ENCODE peak calls at places on chromosomes 11 and 22, in nine cellular contexts. S, D, V, O, Z, J, K, A and N are unnamed samples.
A peak's percentile ranks its signal among the peaks of the same experiment; 100 is the strongest.

GRCh38 chr11:117828641-117829368 is 4.3 kb upstream of the FXYD2 start:
- DNase-seq in K (peak; percentile 76), Z (peak; percentile 50), J (peak; percentile 65), S (peak; percentile 64), V (peak; percentile 76), O (no peak), D (peak; percentile 73), A (no peak), N (no peak)

GRCh38 chr22:22682807-22683667 is 38.6 kb downstream of the GGTLC2 start:
- DNase-seq in Z (no peak), A (no peak), D (no peak), K (no peak), O (no peak), S (no peak), J (no peak), V (no peak), N (no peak)

GRCh38 chr11:199004-199581 is 6.2 kb downstream of the SCGB1C1 start:
- DNase-seq in O (no peak), J (no peak), D (peak; percentile 59), K (no peak), A (no peak), Z (peak; percentile 6), S (no peak), V (no peak), N (no peak)

GRCh38 chr11:10293423-10294288 is at the start of gene SBF2:
- DNase-seq in A (peak; percentile 86), D (peak; percentile 94), S (peak; percentile 84), Z (peak; percentile 86), J (peak; percentile 81), V (peak; percentile 93), O (peak; percentile 81), K (peak; percentile 86), N (peak; percentile 95)

GRCh38 chr11:75577198-75577597 is 15.1 kb downstream of the SERPINH1 start:
- DNase-seq in D (no peak), J (peak; percentile 42), S (no peak), V (peak; percentile 74), K (peak; percentile 42), O (peak; percentile 56), Z (peak; percentile 64), A (no peak), N (peak; percentile 69)

GRCh38 chr11:6735306-6735705 is 36.5 kb downstream of the OR2AG2 start:
- DNase-seq in J (no peak), D (no peak), K (no peak), S (no peak), O (peak; percentile 96), Z (no peak), V (no peak), A (no peak), N (peak; percentile 37)

GRCh38 chr11:6737872-6738466 is 33.8 kb downstream of the OR2AG2 start:
- DNase-seq in K (peak; percentile 58), D (no peak), J (peak; percentile 47), V (no peak), S (peak; percentile 3), Z (peak; percentile 40), A (peak; percentile 31), O (peak; percentile 54), N (peak; percentile 46)

GRCh38 chr11:86719781-86720463 is 47.5 kb upstream of the ME3 start:
- DNase-seq in K (no peak), V (no peak), A (no peak), S (no peak), O (peak; percentile 81), Z (no peak), J (no peak), D (no peak), N (no peak)

GRCh38 chr22:23072035-23072910 is 2.0 kb downstream of the GNAZ start:
- DNase-seq in J (no peak), O (no peak), Z (no peak), S (no peak), V (peak; percentile 19), K (no peak), A (no peak), D (no peak), N (no peak)

GRCh38 chr11:88555018-88555828 is 217.7 kb upstream of the CTSC start:
- DNase-seq in A (no peak), K (no peak), D (no peak), V (no peak), J (no peak), O (peak; percentile 59), Z (no peak), S (no peak), N (peak; percentile 65)

GRCh38 chr11:82864268-82864667 is 36.0 kb downstream of the PRCP start:
- DNase-seq in D (peak; percentile 74), Z (peak; percentile 44), A (peak; percentile 87), S (peak; percentile 34), K (peak; percentile 28), J (no peak), V (peak; percentile 78), O (peak; percentile 84), N (peak; percentile 75)

GRCh38 chr22:36963302-36963701 is 49.9 kb downstream of the CSF2RB start:
- DNase-seq in K (no peak), S (no peak), J (no peak), O (no peak), Z (no peak), D (no peak), A (no peak), V (no peak), N (no peak)

GRCh38 chr11:116835042-116835772 is 2.2 kb downstream of the APOA1 start:
- DNase-seq in S (no peak), A (no peak), V (peak; percentile 37), Z (no peak), K (peak; percentile 45), O (no peak), D (no peak), J (no peak), N (no peak)

GRCh38 chr22:37162221-37163095 is 12.7 kb upstream of the IL2RB start:
- DNase-seq in K (peak; percentile 88), A (no peak), J (peak; percentile 49), Z (peak; percentile 49), D (no peak), V (peak; percentile 34), S (no peak), O (no peak), N (no peak)

GRCh38 chr11:102495161-102496042 is 35.1 kb downstream of the MMP7 start:
- DNase-seq in A (peak; percentile 93), D (no peak), Z (peak; percentile 28), O (peak; percentile 58), K (peak; percentile 58), S (peak; percentile 76), V (no peak), J (peak; percentile 19), N (peak; percentile 89)

GRCh38 chr11:26765323-26765722 is 43.5 kb upstream of the SLC5A12 start:
- DNase-seq in A (no peak), K (no peak), J (no peak), O (no peak), D (no peak), Z (no peak), S (no peak), V (no peak), N (no peak)

GRCh38 chr11:61037694-61038093 is 64.6 kb upstream of the CD5 start:
- DNase-seq in J (no peak), K (no peak), Z (no peak), S (no peak), D (no peak), O (peak; percentile 10), A (no peak), V (no peak), N (no peak)

GRCh38 chr11:2690261-2690575 is 9.6 kb downstream of the KCNQ1OT1 start:
- DNase-seq in A (no peak), Z (no peak), J (no peak), S (no peak), K (no peak), O (no peak), V (peak; percentile 13), D (no peak), N (no peak)

GRCh38 chr11:17687946-17688670 is 31.3 kb upstream of the MYOD1 start:
- DNase-seq in O (no peak), K (no peak), S (no peak), Z (no peak), V (peak; percentile 93), D (no peak), A (no peak), J (no peak), N (peak; percentile 53)

GRCh38 chr22:42283288-42284229 is 13.1 kb upstream of the TCF20 start:
- DNase-seq in D (no peak), Z (no peak), V (peak; percentile 55), A (peak; percentile 47), O (no peak), K (no peak), S (no peak), J (peak; percentile 27), N (peak; percentile 94)

GRCh38 chr22:20205964-20206708 is 55.3 kb upstream of the CCDC188 start:
- DNase-seq in S (peak; percentile 78), K (peak; percentile 74), Z (peak; percentile 78), A (peak; percentile 33), D (peak; percentile 74), O (peak; percentile 67), V (peak; percentile 74), J (peak; percentile 36), N (peak; percentile 78)

GRCh38 chr11:72224587-72225410 is at the start of gene INPPL1:
- DNase-seq in O (no peak), S (peak; percentile 57), Z (peak; percentile 64), D (peak; percentile 66), J (peak; percentile 28), V (peak; percentile 78), K (peak; percentile 43), A (peak; percentile 46), N (peak; percentile 83)

GRCh38 chr11:469684-470667 is 19.9 kb downstream of the PTDSS2 start:
- DNase-seq in K (no peak), A (peak; percentile 88), V (peak; percentile 52), O (peak; percentile 94), D (peak; percentile 80), Z (peak; percentile 62), S (no peak), J (no peak), N (peak; percentile 76)

GRCh38 chr11:20360650-20361049 is 2.9 kb upstream of the HTATIP2 start:
- DNase-seq in O (no peak), D (no peak), V (no peak), A (no peak), Z (peak; percentile 24), K (no peak), J (no peak), S (no peak), N (no peak)

GRCh38 chr11:17208257-17208999 is 642 bp upstream of the PIK3C2A start:
- DNase-seq in J (peak; percentile 5), D (peak; percentile 80), Z (peak; percentile 62), K (peak; percentile 68), O (peak; percentile 61), V (no peak), A (peak; percentile 56), S (peak; percentile 89), N (peak; percentile 95)

GRCh38 chr11:106988151-106988806 is 30.0 kb downstream of the GUCY1A2 start:
- DNase-seq in O (no peak), S (no peak), K (no peak), J (no peak), D (no peak), V (no peak), A (no peak), Z (no peak), N (peak; percentile 60)

GRCh38 chr11:36426226-36426848 is 83.7 kb downstream of the TRAF6 start:
- DNase-seq in Z (no peak), K (no peak), V (no peak), J (no peak), S (no peak), O (no peak), D (no peak), A (no peak), N (no peak)

GRCh38 chr22:38872831-38873248 is 824 bp upstream of the CBX6 start:
- DNase-seq in S (no peak), J (no peak), Z (peak; percentile 41), K (no peak), D (peak; percentile 79), O (no peak), A (peak; percentile 53), V (peak; percentile 80), N (peak; percentile 87)